ENCODE peak calls at places on chromosomes 5 and 9, in five cellular contexts. A is nucleus accumbens, X is neural progenitor cell, E is upper lobe of right lung, U is brain microvascular endothelial cell. C is an unnamed sample.

GRCh38 chr5:138981131-138981530 is 106.0 kb upstream of the LRRTM2 start:
- DNase-seq in E (no peak), X (no peak), U (peak), A (no peak), C (no peak)

GRCh38 chr9:98007251-98007928 is 24.2 kb downstream of the ANP32B start:
- DNase-seq in A (no peak), E (no peak), X (no peak), U (no peak), C (no peak)

GRCh38 chr9:95505676-95506437 is 10.9 kb downstream of the PTCH1 start:
- DNase-seq in U (no peak), A (no peak), X (peak), E (peak), C (no peak)

GRCh38 chr5:179907570-179908324 is at the start of gene TBC1D9B:
- DNase-seq in E (peak), U (no peak), X (peak), A (no peak), C (no peak)

GRCh38 chr9:95268681-95269080 is 48.8 kb downstream of the FANCC start:
- DNase-seq in U (peak), A (no peak), E (no peak), X (peak), C (no peak)

GRCh38 chr9:1253098-1253979 is 203.2 kb downstream of the DMRT2 start:
- DNase-seq in A (no peak), U (no peak), X (no peak), E (no peak), C (no peak)

GRCh38 chr9:69122086-69122390 is 52.0 kb upstream of the TJP2 start:
- DNase-seq in U (peak), X (peak), A (peak), E (peak), C (no peak)

GRCh38 chr9:19028835-19029451 is 4.1 kb downstream of the SAXO1 start:
- DNase-seq in A (no peak), X (peak), E (no peak), U (peak), C (peak)

GRCh38 chr9:70435948-70436347 is 21.5 kb upstream of the KLF9 start:
- DNase-seq in A (no peak), X (no peak), E (no peak), U (peak), C (no peak)

GRCh38 chr5:84885479-84886258 is 501.0 kb upstream of the EDIL3 start:
- DNase-seq in E (no peak), X (no peak), U (peak), A (no peak), C (peak)

GRCh38 chr9:82124090-82124489 is 135.5 kb downstream of the SPATA31D1 start:
- DNase-seq in A (no peak), U (peak), E (no peak), X (no peak), C (peak)

GRCh38 chr5:16579142-16579541 is 37.7 kb downstream of the RETREG1 start:
- DNase-seq in A (no peak), E (no peak), X (peak), U (no peak), C (no peak)

GRCh38 chr5:139746691-139747582 is 48.7 kb upstream of the PSD2 start:
- DNase-seq in U (no peak), E (no peak), A (no peak), X (no peak), C (no peak)

GRCh38 chr5:81234299-81234698 is 1.2 kb downstream of the CKMT2 start:
- DNase-seq in E (no peak), X (no peak), U (no peak), A (no peak), C (no peak)

GRCh38 chr5:133030343-133031005 is 4.1 kb upstream of the ZCCHC10 start:
- DNase-seq in U (no peak), A (no peak), E (no peak), X (no peak), C (no peak)

GRCh38 chr5:72598461-72599433 is 91.5 kb upstream of the ZNF366 start:
- DNase-seq in X (no peak), E (no peak), U (peak), A (no peak), C (no peak)

GRCh38 chr9:125544988-125545651 is 161.9 kb downstream of the MAPKAP1 start:
- DNase-seq in E (no peak), U (peak), X (no peak), A (no peak), C (no peak)

GRCh38 chr9:96398582-96399334 is 15.2 kb upstream of the SLC35D2 start:
- DNase-seq in U (no peak), E (no peak), X (no peak), A (no peak), C (no peak)

GRCh38 chr5:175616083-175616482 is 41.8 kb upstream of the HRH2 start:
- DNase-seq in U (no peak), E (no peak), X (no peak), A (peak), C (no peak)

GRCh38 chr9:96121162-96121561 is 180.8 kb downstream of the HSD17B3 start:
- DNase-seq in X (no peak), A (no peak), E (no peak), U (no peak), C (no peak)

GRCh38 chr9:77911928-77912327 is 119.7 kb downstream of the GNAQ start:
- DNase-seq in A (no peak), E (no peak), U (no peak), X (no peak), C (no peak)

GRCh38 chr9:111978616-111979015 is 82.0 kb downstream of the UGCG start:
- DNase-seq in A (no peak), X (no peak), U (no peak), E (no peak), C (no peak)

GRCh38 chr5:78920604-78921003 is 64.5 kb downstream of the ARSB start:
- DNase-seq in A (no peak), U (peak), E (no peak), X (no peak), C (no peak)

GRCh38 chr5:150085950-150086715 is at the start of gene CSF1R:
- DNase-seq in E (peak), A (no peak), X (no peak), U (no peak), C (no peak)

GRCh38 chr5:73464016-73464745 is 15.6 kb upstream of the FOXD1 start:
- DNase-seq in U (no peak), A (no peak), E (no peak), X (no peak), C (no peak)

GRCh38 chr9:18149457-18150011 is 324.4 kb upstream of the ADAMTSL1 start:
- DNase-seq in U (no peak), E (no peak), A (no peak), X (no peak), C (no peak)

GRCh38 chr9:11709567-11709966 is 983.6 kb upstream of the TYRP1 start:
- DNase-seq in A (no peak), E (no peak), U (no peak), X (no peak), C (no peak)

GRCh38 chr5:84191296-84191695 is 193.4 kb downstream of the EDIL3 start:
- DNase-seq in A (no peak), E (no peak), X (no peak), U (peak), C (no peak)

C was measured in non-pigmented ciliary epithelial cell.